ENCODE peak calls at places on chromosomes 13 and 19, in six cellular contexts. M is K562; Y is OCI-LY7; X is ovary; G is CD4-positive, alpha-beta T cell; H is psoas muscle. Z is an unnamed sample.

GRCh38 chr19:44741841-44742352 is 6.6 kb upstream of the BCL3 start:
- DNase-seq in M (peak), Y (no peak), X (peak), G (no peak), H (peak), Z (no peak)

GRCh38 chr19:51031220-51031879 is 3.5 kb downstream of the KLK12 start:
- DNase-seq in M (no peak), Y (no peak), X (no peak), G (no peak), H (no peak), Z (no peak)

GRCh38 chr19:34067861-34068271 is 104.4 kb upstream of the LSM14A start:
- DNase-seq in M (no peak), Y (no peak), X (no peak), G (no peak), H (no peak), Z (no peak)

GRCh38 chr13:95191821-95192220 is 109.4 kb downstream of the ABCC4 start:
- DNase-seq in M (peak), Y (peak), X (peak), G (peak), H (peak), Z (peak)

GRCh38 chr13:77729502-77730221 is 32.2 kb downstream of the SLAIN1 start:
- DNase-seq in M (no peak), Y (no peak), X (no peak), G (no peak), H (no peak), Z (no peak)

GRCh38 chr19:8209965-8210659 is 942 bp downstream of the CERS4 start:
- DNase-seq in M (no peak), Y (no peak), X (no peak), G (no peak), H (no peak), Z (peak)

GRCh38 chr19:28727133-28727834 is 485.7 kb downstream of the UQCRFS1 start:
- DNase-seq in M (peak), Y (no peak), X (no peak), G (peak), H (no peak), Z (peak)

GRCh38 chr13:73365240-73365639 is 306.4 kb downstream of the KLF5 start:
- DNase-seq in M (no peak), Y (no peak), X (no peak), G (no peak), H (no peak), Z (no peak)

GRCh38 chr13:42561752-42562467 is 12.0 kb upstream of the TNFSF11 start:
- DNase-seq in M (no peak), Y (no peak), X (no peak), G (no peak), H (no peak), Z (no peak)

GRCh38 chr19:12112701-12113100 is 27.4 kb downstream of the ZNF20 start:
- DNase-seq in M (no peak), Y (no peak), X (no peak), G (no peak), H (no peak), Z (no peak)

GRCh38 chr19:7829561-7830271 is at the start of gene EVI5L:
- DNase-seq in M (peak), Y (peak), X (peak), G (peak), H (peak), Z (peak)

GRCh38 chr13:66508153-66508909 is 721.8 kb downstream of the PCDH9 start:
- DNase-seq in M (no peak), Y (no peak), X (no peak), G (no peak), H (no peak), Z (no peak)

GRCh38 chr19:6374179-6374709 is 1.5 kb downstream of the PSPN start:
- DNase-seq in M (no peak), Y (no peak), X (no peak), G (no peak), H (no peak), Z (no peak)

GRCh38 chr19:3358392-3358918 is 7.9 kb upstream of the NFIC start:
- DNase-seq in M (no peak), Y (no peak), X (peak), G (no peak), H (no peak), Z (no peak)

GRCh38 chr13:51303063-51303552 is 36.4 kb upstream of the SERPINE3 start:
- DNase-seq in M (no peak), Y (no peak), X (no peak), G (no peak), H (no peak), Z (no peak)

GRCh38 chr13:50798923-50799322 is 44.6 kb downstream of the DLEU7 start:
- DNase-seq in M (no peak), Y (no peak), X (no peak), G (no peak), H (no peak), Z (no peak)

GRCh38 chr19:2841858-2842574 is 741 bp downstream of the ZNF555 start:
- DNase-seq in M (peak), Y (peak), X (no peak), G (no peak), H (no peak), Z (peak)

GRCh38 chr19:3514930-3515329 is 8.8 kb downstream of the FZR1 start:
- DNase-seq in M (no peak), Y (no peak), X (no peak), G (no peak), H (no peak), Z (no peak)

GRCh38 chr19:1526066-1526778 is 2.3 kb downstream of the PLK5 start:
- DNase-seq in M (no peak), Y (no peak), X (no peak), G (no peak), H (no peak), Z (no peak)

GRCh38 chr13:83940742-83941141 is 58.5 kb upstream of the SLITRK1 start:
- DNase-seq in M (no peak), Y (no peak), X (no peak), G (no peak), H (no peak), Z (no peak)
- TF ChIP-seq CTCF in M (no peak), Y (no peak), X (no peak), G (no peak), H (no peak), Z (no peak)

GRCh38 chr13:109795021-109795420 is 8.6 kb upstream of the IRS2 start:
- DNase-seq in M (no peak), Y (no peak), X (no peak), G (no peak), H (no peak), Z (no peak)
- TF ChIP-seq CTCF in M (no peak), Y (no peak), X (no peak), G (no peak), H (no peak), Z (no peak)

GRCh38 chr13:111175948-111176347 is 60.8 kb downstream of the ARHGEF7 start:
- DNase-seq in M (peak), Y (no peak), X (no peak), G (no peak), H (no peak), Z (no peak)
- TF ChIP-seq CTCF in M (no peak), Y (no peak), X (no peak), G (no peak), H (no peak), Z (no peak)

DNA sequence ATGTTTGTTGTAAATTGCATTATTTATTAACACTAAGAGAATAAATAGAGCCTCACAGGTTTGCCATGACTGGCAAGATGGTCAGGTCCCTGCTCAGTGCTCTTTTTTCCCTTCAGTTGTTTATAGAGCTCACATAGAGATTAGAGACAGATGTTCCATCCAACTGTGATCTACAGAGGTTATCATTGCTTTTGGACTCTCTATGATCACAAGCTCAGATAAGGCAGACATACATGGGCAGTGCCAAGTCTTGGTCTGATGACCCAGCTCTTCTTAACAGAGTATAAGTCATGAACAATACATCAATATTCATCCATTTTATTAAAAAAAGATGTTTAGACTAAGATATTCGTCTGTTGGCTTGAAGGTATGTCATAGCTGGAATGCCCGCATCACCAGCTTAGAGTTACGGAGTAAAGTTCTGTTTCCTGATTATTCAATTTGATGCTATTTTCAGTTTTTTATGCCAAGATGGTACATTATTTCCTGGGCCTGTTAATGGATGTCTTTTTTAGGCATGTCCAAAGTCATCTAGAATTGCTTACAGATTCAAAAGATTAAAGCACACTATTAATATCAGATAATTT is 729.8 kb upstream of the SLC10A2 start:
- DNase-seq in M (no peak), Y (no peak), X (no peak), G (no peak), H (no peak), Z (no peak)
- TF ChIP-seq CTCF in M (no peak), Y (no peak), X (no peak), G (no peak), H (no peak), Z (no peak)

DNA sequence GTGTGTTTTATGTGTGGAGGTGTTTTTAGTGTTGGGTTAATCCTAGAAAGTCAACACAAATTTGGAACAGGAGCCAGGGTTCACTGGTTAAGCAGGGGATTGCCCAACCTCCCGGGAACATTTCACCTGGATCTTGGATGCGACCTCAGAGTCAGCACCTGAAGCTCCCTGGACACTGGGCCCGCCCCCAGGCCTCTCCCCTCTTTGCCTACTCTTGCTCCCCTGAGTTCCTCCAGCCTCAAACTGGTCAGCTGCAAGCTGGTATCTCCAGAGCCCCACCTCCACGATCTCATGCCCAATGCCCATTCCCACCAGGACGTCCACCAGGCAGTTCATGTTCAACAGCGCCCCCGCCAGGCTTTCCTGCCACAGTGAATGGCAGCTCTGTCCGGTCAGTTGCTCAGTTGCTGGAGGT is 9.7 kb downstream of the HSD17B14 start:
- DNase-seq in M (no peak), Y (no peak), X (no peak), G (no peak), H (no peak), Z (peak)
- TF ChIP-seq CTCF in M (peak), Y (peak), X (no peak), G (no peak), H (no peak), Z (peak)

GRCh38 chr19:46076951-46077814 is 36.4 kb upstream of the IGFL4 start:
- DNase-seq in M (peak), Y (peak), X (no peak), G (no peak), H (no peak), Z (peak)
- TF ChIP-seq CTCF in M (peak), Y (peak), X (no peak), G (no peak), H (peak), Z (peak)

DNA sequence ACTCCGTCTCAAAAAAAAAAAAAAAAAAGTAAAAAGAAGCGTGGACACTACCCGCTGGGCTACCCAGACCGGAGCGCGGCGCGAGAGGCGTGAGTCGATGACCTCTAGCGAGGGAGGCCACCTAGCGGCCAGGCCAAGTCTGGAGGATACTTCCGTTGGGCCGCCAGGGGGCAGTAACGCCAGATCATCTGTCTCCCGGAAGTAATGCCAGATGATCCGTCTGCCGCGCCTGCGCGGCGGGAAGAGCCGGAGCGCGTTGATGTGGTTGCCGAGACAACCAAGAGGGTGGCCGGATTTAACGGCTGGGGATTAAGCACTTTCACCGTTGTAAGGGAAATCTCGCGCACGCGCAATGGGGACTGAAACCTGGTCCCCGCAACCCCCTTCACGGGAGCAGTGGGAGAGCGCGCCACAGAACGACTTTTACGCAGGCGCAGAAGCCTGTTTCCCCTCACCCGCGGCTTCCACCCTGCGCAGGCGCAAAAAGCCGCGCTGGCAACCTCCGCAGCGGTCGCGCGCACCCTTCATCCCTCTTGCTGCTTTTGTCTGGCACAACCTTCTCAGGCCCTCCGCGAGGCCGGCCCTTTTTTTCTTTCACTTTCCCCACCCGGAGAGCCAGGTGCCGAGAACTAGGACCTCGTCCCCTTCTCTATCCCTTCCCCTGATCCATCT is 1.0 kb upstream of the U2AF2 start:
- DNase-seq in M (peak), Y (peak), X (peak), G (peak), H (peak), Z (peak)
- TF ChIP-seq CTCF in M (peak), Y (peak), X (peak), G (peak), H (peak), Z (peak)

GRCh38 chr19:57807541-57807940 is 7.2 kb downstream of the ZNF552 start:
- DNase-seq in M (no peak), Y (no peak), X (no peak), G (no peak), H (no peak), Z (no peak)
- TF ChIP-seq CTCF in M (no peak), Y (no peak), X (no peak), G (no peak), H (no peak), Z (no peak)

GRCh38 chr13:33796095-33796494 is 21.9 kb upstream of the RFC3 start:
- DNase-seq in M (no peak), Y (no peak), X (no peak), G (no peak), H (no peak), Z (no peak)

GRCh38 chr13:33798023-33798422 is 19.9 kb upstream of the RFC3 start:
- DNase-seq in M (no peak), Y (no peak), X (no peak), G (no peak), H (no peak), Z (no peak)

GRCh38 chr13:33797622-33798021 is 20.3 kb upstream of the RFC3 start:
- DNase-seq in M (no peak), Y (no peak), X (no peak), G (no peak), H (no peak), Z (no peak)

GRCh38 chr13:33800646-33801186 is 17.2 kb upstream of the RFC3 start:
- DNase-seq in M (no peak), Y (no peak), X (no peak), G (no peak), H (no peak), Z (no peak)

GRCh38 chr13:33799950-33800592 is 17.9 kb upstream of the RFC3 start:
- DNase-seq in M (no peak), Y (peak), X (no peak), G (no peak), H (no peak), Z (no peak)
- TF ChIP-seq CTCF in M (no peak), Y (peak), X (no peak), G (peak), H (peak), Z (no peak)

Z was measured in endothelial cell.